ENCODE peak calls at places on chromosomes 11 and 22, in five cellular contexts. One of them, this sample, is unnamed.

GRCh38 chr11:85718991-85719807 is 33.2 kb upstream of the CCDC89 start:
- DNase-seq in stimulated activated CD4-positive, alpha-beta T cell treated with anti-CD3 and anti-CD28 coated beads, Interleukin-12 subunit alpha, Interleukin-12 subunit beta, amount 100 ng/mL, for 4 hours: no peak
- DNase-seq in activated effector memory CD4-positive, alpha-beta T cell treated with anti-CD3 and anti-CD28 coated beads, Interleukin-2, amount 50 U/mL, for 16 hours: no peak
- DNase-seq in neuronal stem cell: peak; percentile 64
- DNase-seq in HTR-8/SVneo: peak; percentile 88
- DNase-seq in this sample: peak; percentile 81

GRCh38 chr11:100929377-100929776 is 200.2 kb downstream of the PGR start:
- DNase-seq in stimulated activated CD4-positive, alpha-beta T cell treated with anti-CD3 and anti-CD28 coated beads, Interleukin-12 subunit alpha, Interleukin-12 subunit beta, amount 100 ng/mL, for 4 hours: no peak
- DNase-seq in HTR-8/SVneo: no peak
- DNase-seq in activated effector memory CD4-positive, alpha-beta T cell treated with anti-CD3 and anti-CD28 coated beads, Interleukin-2, amount 50 U/mL, for 16 hours: no peak
- DNase-seq in neuronal stem cell: no peak
- DNase-seq in this sample: no peak

GRCh38 chr11:103633037-103633788 is 403.2 kb upstream of the DDI1 start:
- DNase-seq in stimulated activated CD4-positive, alpha-beta T cell treated with anti-CD3 and anti-CD28 coated beads, Interleukin-12 subunit alpha, Interleukin-12 subunit beta, amount 100 ng/mL, for 4 hours: no peak
- DNase-seq in HTR-8/SVneo: peak; percentile 59
- DNase-seq in neuronal stem cell: peak; percentile 12
- DNase-seq in activated effector memory CD4-positive, alpha-beta T cell treated with anti-CD3 and anti-CD28 coated beads, Interleukin-2, amount 50 U/mL, for 16 hours: no peak
- DNase-seq in this sample: no peak

GRCh38 chr11:108697872-108698473 is 33.1 kb downstream of the DDX10 start:
- DNase-seq in activated effector memory CD4-positive, alpha-beta T cell treated with anti-CD3 and anti-CD28 coated beads, Interleukin-2, amount 50 U/mL, for 16 hours: no peak
- DNase-seq in HTR-8/SVneo: peak; percentile 72
- DNase-seq in neuronal stem cell: peak; percentile 21
- DNase-seq in stimulated activated CD4-positive, alpha-beta T cell treated with anti-CD3 and anti-CD28 coated beads, Interleukin-12 subunit alpha, Interleukin-12 subunit beta, amount 100 ng/mL, for 4 hours: peak; percentile 6
- DNase-seq in this sample: peak; percentile 38

GRCh38 chr11:45078236-45079074 is 68.0 kb upstream of the PRDM11 start:
- DNase-seq in neuronal stem cell: no peak
- DNase-seq in activated effector memory CD4-positive, alpha-beta T cell treated with anti-CD3 and anti-CD28 coated beads, Interleukin-2, amount 50 U/mL, for 16 hours: no peak
- DNase-seq in HTR-8/SVneo: no peak
- DNase-seq in stimulated activated CD4-positive, alpha-beta T cell treated with anti-CD3 and anti-CD28 coated beads, Interleukin-12 subunit alpha, Interleukin-12 subunit beta, amount 100 ng/mL, for 4 hours: no peak
- DNase-seq in this sample: peak; percentile 44

GRCh38 chr11:27304514-27304913 is 58.5 kb downstream of the CCDC34 start:
- DNase-seq in HTR-8/SVneo: no peak
- DNase-seq in stimulated activated CD4-positive, alpha-beta T cell treated with anti-CD3 and anti-CD28 coated beads, Interleukin-12 subunit alpha, Interleukin-12 subunit beta, amount 100 ng/mL, for 4 hours: no peak
- DNase-seq in neuronal stem cell: no peak
- DNase-seq in activated effector memory CD4-positive, alpha-beta T cell treated with anti-CD3 and anti-CD28 coated beads, Interleukin-2, amount 50 U/mL, for 16 hours: no peak
- DNase-seq in this sample: no peak

GRCh38 chr11:57266157-57266556 is 29.1 kb upstream of the APLNR start:
- DNase-seq in neuronal stem cell: no peak
- DNase-seq in HTR-8/SVneo: no peak
- DNase-seq in activated effector memory CD4-positive, alpha-beta T cell treated with anti-CD3 and anti-CD28 coated beads, Interleukin-2, amount 50 U/mL, for 16 hours: no peak
- DNase-seq in stimulated activated CD4-positive, alpha-beta T cell treated with anti-CD3 and anti-CD28 coated beads, Interleukin-12 subunit alpha, Interleukin-12 subunit beta, amount 100 ng/mL, for 4 hours: no peak
- DNase-seq in this sample: no peak

GRCh38 chr11:3103076-3103475 is 45.9 kb upstream of the CARS1 start:
- DNase-seq in stimulated activated CD4-positive, alpha-beta T cell treated with anti-CD3 and anti-CD28 coated beads, Interleukin-12 subunit alpha, Interleukin-12 subunit beta, amount 100 ng/mL, for 4 hours: no peak
- DNase-seq in HTR-8/SVneo: no peak
- DNase-seq in neuronal stem cell: no peak
- DNase-seq in activated effector memory CD4-positive, alpha-beta T cell treated with anti-CD3 and anti-CD28 coated beads, Interleukin-2, amount 50 U/mL, for 16 hours: peak; percentile 56
- DNase-seq in this sample: no peak

GRCh38 chr22:45997077-45997774 is 20.3 kb upstream of the WNT7B start:
- DNase-seq in stimulated activated CD4-positive, alpha-beta T cell treated with anti-CD3 and anti-CD28 coated beads, Interleukin-12 subunit alpha, Interleukin-12 subunit beta, amount 100 ng/mL, for 4 hours: no peak
- DNase-seq in activated effector memory CD4-positive, alpha-beta T cell treated with anti-CD3 and anti-CD28 coated beads, Interleukin-2, amount 50 U/mL, for 16 hours: no peak
- DNase-seq in neuronal stem cell: no peak
- DNase-seq in HTR-8/SVneo: peak; percentile 87
- DNase-seq in this sample: peak; percentile 51

GRCh38 chr22:22521631-22522030 is 1.6 kb upstream of the ZNF280A start:
- DNase-seq in HTR-8/SVneo: no peak
- DNase-seq in neuronal stem cell: no peak
- DNase-seq in activated effector memory CD4-positive, alpha-beta T cell treated with anti-CD3 and anti-CD28 coated beads, Interleukin-2, amount 50 U/mL, for 16 hours: no peak
- DNase-seq in stimulated activated CD4-positive, alpha-beta T cell treated with anti-CD3 and anti-CD28 coated beads, Interleukin-12 subunit alpha, Interleukin-12 subunit beta, amount 100 ng/mL, for 4 hours: no peak
- DNase-seq in this sample: no peak

GRCh38 chr22:42895087-42895486 is 38.0 kb upstream of the ARFGAP3 start:
- DNase-seq in activated effector memory CD4-positive, alpha-beta T cell treated with anti-CD3 and anti-CD28 coated beads, Interleukin-2, amount 50 U/mL, for 16 hours: no peak
- DNase-seq in stimulated activated CD4-positive, alpha-beta T cell treated with anti-CD3 and anti-CD28 coated beads, Interleukin-12 subunit alpha, Interleukin-12 subunit beta, amount 100 ng/mL, for 4 hours: no peak
- DNase-seq in HTR-8/SVneo: no peak
- DNase-seq in neuronal stem cell: no peak
- DNase-seq in this sample: no peak